ENCODE peak calls at places on chromosomes 4 and X, in five cellular contexts. E, R, S, P and K are unnamed samples.

GRCh38 chr4:153222162-153222789 is 18.0 kb downstream of the TRIM2 start:
- DNase-seq in R (no peak), P (no peak), S (peak), E (no peak), K (peak)

GRCh38 chr4:71210831-71211230 is 128.0 kb upstream of the SLC4A4 start:
- DNase-seq in R (no peak), P (no peak), S (no peak), E (no peak), K (no peak)

GRCh38 chr4:2273657-2274319 is 11.9 kb upstream of the MXD4 start:
- DNase-seq in R (no peak), P (no peak), E (no peak), S (no peak), K (no peak)

GRCh38 chr4:184649971-184650855 is 675 bp downstream of the PRIMPOL start:
- DNase-seq in P (no peak), S (peak), R (peak), E (no peak), K (peak)

GRCh38 chr4:89162486-89162885 is 51.2 kb downstream of the TIGD2 start:
- DNase-seq in S (no peak), R (no peak), P (no peak), E (no peak), K (no peak)

GRCh38 chr4:32560306-32560705 is 1840.1 kb downstream of the PCDH7 start:
- DNase-seq in P (no peak), E (peak), R (no peak), S (no peak), K (peak)

GRCh38 chrX:68203656-68204055 is 229.6 kb downstream of the OPHN1 start:
- DNase-seq in S (no peak), R (no peak), E (no peak), P (no peak), K (no peak)

GRCh38 chrX:129979207-129979920 is 3.1 kb upstream of the BCORL1 start:
- DNase-seq in E (no peak), S (no peak), R (no peak), P (no peak), K (no peak)

GRCh38 chrX:139720136-139720535 is 12.2 kb upstream of the MCF2 start:
- DNase-seq in P (no peak), S (peak), E (no peak), R (no peak), K (no peak)

GRCh38 chr4:101983835-101984234 is 193.3 kb downstream of the BANK1 start:
- DNase-seq in E (no peak), S (no peak), R (no peak), P (no peak), K (no peak)

GRCh38 chrX:118928126-118928525 is 46.3 kb upstream of the LONRF3 start:
- DNase-seq in E (no peak), R (no peak), P (no peak), S (no peak), K (no peak)

GRCh38 chrX:26918633-26919032 is 544.5 kb downstream of the PPP4R3C start:
- DNase-seq in E (no peak), S (no peak), R (no peak), P (no peak), K (no peak)

GRCh38 chr4:86453044-86453501 is 93.2 kb upstream of the MAPK10 start:
- DNase-seq in P (no peak), S (no peak), R (no peak), E (no peak), K (peak)

GRCh38 chr4:122827899-122828601 is 1.4 kb downstream of the FGF2 start:
- DNase-seq in R (peak), E (no peak), S (peak), P (peak), K (peak)

GRCh38 chr4:2789801-2790582 is 2.9 kb upstream of the SH3BP2 start:
- DNase-seq in S (peak), P (no peak), E (no peak), R (no peak), K (no peak)

GRCh38 chrX:110142096-110142495 is 139.2 kb downstream of the TMEM164 start:
- DNase-seq in S (no peak), R (no peak), P (no peak), E (no peak), K (no peak)